ENCODE peak calls at places on chromosomes 1 and 21, in five cellular contexts. R is IMR-90; F is CD4-positive, alpha-beta T cell; D is CD8-positive, alpha-beta T cell; Z is A673. G is an unnamed sample.
A peak's percentile ranks its signal among the peaks of the same experiment; 100 is the strongest.

GRCh38 chr1:167795810-167796740 is 74.3 kb downstream of the MPZL1 start:
- DNase-seq in Z (no peak), F (no peak), R (no peak), D (no peak), G (no peak)

GRCh38 chr1:69976896-69977295 is 228.5 kb downstream of the LRRC40 start:
- DNase-seq in R (peak; percentile 69), Z (peak; percentile 72), F (no peak), D (no peak), G (peak; percentile 81)

GRCh38 chr1:19445417-19446342 is 39.7 kb downstream of the CAPZB start:
- DNase-seq in F (no peak), R (no peak), D (no peak), Z (no peak), G (no peak)

GRCh38 chr1:200217703-200218102 is 190.2 kb downstream of the NR5A2 start:
- DNase-seq in Z (no peak), R (no peak), F (no peak), D (no peak), G (no peak)

GRCh38 chr1:180951881-180952656 is 39.4 kb downstream of the KIAA1614 start:
- DNase-seq in D (no peak), F (no peak), Z (no peak), R (no peak), G (no peak)

GRCh38 chr1:12539705-12540579 is 78.1 kb downstream of the DHRS3 start:
- DNase-seq in Z (no peak), F (no peak), D (no peak), R (peak; percentile 93), G (peak; percentile 99)

GRCh38 chr1:37342736-37343135 is 131.6 kb upstream of the ZC3H12A start:
- DNase-seq in F (no peak), R (no peak), D (no peak), Z (no peak), G (no peak)

GRCh38 chr1:28326980-28327379 is 1.9 kb upstream of the MED18 start:
- DNase-seq in R (peak; percentile 12), F (no peak), Z (no peak), D (no peak), G (no peak)

GRCh38 chr1:161115132-161115711 is 2.6 kb downstream of the PFDN2 start:
- DNase-seq in D (no peak), F (no peak), Z (no peak), R (peak; percentile 94), G (peak; percentile 93)

GRCh38 chr1:112721966-112722524 is 6.9 kb upstream of the PPM1J start:
- DNase-seq in F (no peak), R (no peak), D (no peak), Z (no peak), G (no peak)

GRCh38 chr1:87169250-87169910 is 159.3 kb upstream of the LMO4 start:
- DNase-seq in Z (no peak), F (no peak), D (no peak), R (no peak), G (no peak)

GRCh38 chr21:36122977-36123376 is 11.9 kb upstream of the CBR3 start:
- DNase-seq in D (no peak), R (no peak), Z (no peak), F (no peak), G (no peak)

GRCh38 chr21:34810786-34811185 is 142.0 kb downstream of the CLIC6 start:
- DNase-seq in F (no peak), Z (no peak), D (no peak), R (no peak), G (no peak)

GRCh38 chr1:219149185-219149584 is 24.5 kb upstream of the LYPLAL1 start:
- DNase-seq in Z (no peak), R (no peak), D (no peak), F (no peak), G (no peak)

GRCh38 chr1:247352175-247352574 is 20.5 kb upstream of the ZNF496 start:
- DNase-seq in F (no peak), R (no peak), Z (no peak), D (no peak), G (no peak)

GRCh38 chr1:200039849-200040479 is 12.5 kb downstream of the NR5A2 start:
- DNase-seq in F (no peak), Z (no peak), R (no peak), D (no peak), G (no peak)

DNA sequence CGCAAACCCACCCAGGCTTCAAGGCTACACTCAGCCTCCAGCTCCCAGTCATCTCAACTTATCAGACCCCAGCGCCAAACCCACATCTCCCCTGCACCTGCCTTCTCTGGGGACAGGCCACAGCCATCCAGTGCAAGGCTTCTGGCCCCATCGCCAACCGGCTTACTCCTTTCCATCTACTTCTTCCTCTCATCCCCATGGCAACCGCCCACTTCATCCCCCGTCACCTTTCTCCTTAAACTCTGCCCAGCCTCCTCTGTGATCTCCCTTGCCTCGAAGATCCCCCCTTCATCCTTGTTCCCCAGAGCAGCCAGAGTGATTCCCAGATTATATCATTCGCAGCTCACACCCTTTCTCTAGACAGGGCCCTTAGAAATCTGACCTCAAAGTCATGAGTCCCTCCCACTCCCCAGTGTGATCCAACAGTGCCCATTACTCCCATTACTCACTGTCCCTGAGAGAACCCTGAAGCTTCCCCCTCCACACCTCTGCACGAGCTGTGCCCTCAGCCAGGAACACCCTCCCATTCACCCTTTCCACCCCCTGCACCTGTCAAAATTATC is 2.5 kb downstream of the COL8A2 start:
- DNase-seq in Z (no peak), F (no peak), D (no peak), R (no peak), G (no peak)
- H3K27ac ChIP-seq in Z (no peak overlapping the region), F (no peak overlapping the region), D (no peak overlapping the region), R (no peak overlapping the region), G (no peak overlapping the region)

GRCh38 chr1:18323259-18323658 is 157.5 kb upstream of the KLHDC7A start:
- DNase-seq in R (no peak), Z (no peak), D (no peak), F (no peak), G (no peak)

GRCh38 chr1:18326171-18326950 is 154.4 kb upstream of the KLHDC7A start:
- DNase-seq in Z (no peak), D (no peak), R (no peak), F (no peak), G (no peak)

GRCh38 chr1:18322353-18323032 is 158.2 kb upstream of the KLHDC7A start:
- DNase-seq in Z (peak; percentile 45), F (no peak), D (no peak), R (no peak), G (no peak)

GRCh38 chr1:18325151-18325550 is 155.6 kb upstream of the KLHDC7A start:
- DNase-seq in F (no peak), Z (no peak), R (no peak), D (no peak), G (no peak)

GRCh38 chr1:18324246-18324645 is 156.5 kb upstream of the KLHDC7A start:
- DNase-seq in Z (no peak), R (no peak), D (no peak), F (no peak), G (no peak)
- TF ChIP-seq CTCF in Z (peak; percentile 53), R (no peak), D (no peak), F (no peak), G (no peak)

GRCh38 chr1:47713333-47713953 is 275.6 kb downstream of the FOXD2 start:
- DNase-seq in F (no peak), D (no peak), Z (no peak), R (no peak), G (no peak)

GRCh38 chr1:47712596-47713299 is 274.9 kb downstream of the FOXD2 start:
- DNase-seq in R (no peak), Z (no peak), D (no peak), F (no peak), G (no peak)

GRCh38 chr1:47711848-47712492 is 274.1 kb downstream of the FOXD2 start:
- DNase-seq in F (no peak), D (no peak), Z (no peak), R (no peak), G (no peak)

GRCh38 chr1:47713960-47714359 is 276.1 kb downstream of the FOXD2 start:
- DNase-seq in F (no peak), D (no peak), R (no peak), Z (no peak), G (no peak)

DNA sequence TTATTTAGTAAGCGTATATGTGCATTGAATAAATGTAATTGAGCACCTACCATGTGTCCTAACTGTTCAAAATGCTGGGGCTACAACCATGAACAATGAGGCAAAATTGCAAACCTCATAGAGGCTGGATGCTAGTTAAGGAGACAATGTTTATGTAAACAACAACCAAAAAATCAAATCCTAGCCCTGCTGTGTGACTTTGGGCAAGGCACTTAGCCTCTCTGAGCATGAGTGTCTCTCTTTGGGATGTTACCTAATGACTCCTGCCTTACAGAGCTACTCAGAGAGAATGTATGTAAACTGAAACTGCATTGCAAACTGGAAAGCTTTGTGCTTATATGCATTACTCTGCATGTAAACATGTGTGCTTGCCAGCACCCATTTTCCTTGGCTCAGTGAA is 276.5 kb downstream of the FOXD2 start:
- DNase-seq in Z (no peak), R (no peak), F (no peak), D (no peak), G (no peak)
- H3K27me3 ChIP-seq in Z (peaks cover 100% of the 10 kb centered on the region), R (peaks cover 40% of the 10 kb centered on the region), F (peaks cover 70% of the 10 kb centered on the region), D (peaks cover 41% of the 10 kb centered on the region), G (peaks cover 52% of the 10 kb centered on the region)

GRCh38 chr1:107791381-107791780 is 173.6 kb downstream of the VAV3 start:
- DNase-seq in D (no peak), Z (no peak), F (no peak), R (no peak), G (no peak)
- H3K27ac ChIP-seq in D (no peak overlapping the region), Z (no peak overlapping the region), F (no peak overlapping the region), R (no peak overlapping the region), G (no peak overlapping the region)

DNA sequence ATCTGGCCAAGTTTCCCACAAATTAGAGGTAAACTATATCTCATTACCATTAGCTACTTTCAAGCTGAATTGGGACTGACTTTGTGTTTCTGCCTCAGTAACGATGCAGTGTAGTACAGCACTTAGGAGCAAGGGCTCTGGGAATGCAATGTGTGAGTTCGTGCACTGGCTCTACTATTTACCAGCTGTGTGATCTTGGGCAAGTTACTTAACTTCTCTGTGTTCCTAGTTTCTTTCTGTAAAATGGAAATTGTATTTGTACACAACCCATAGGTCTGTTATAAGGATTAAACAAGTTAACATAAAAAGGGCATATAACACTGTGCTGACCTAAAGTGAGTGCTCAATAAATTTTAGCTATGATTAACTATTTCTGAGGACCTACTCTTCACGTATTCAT is 65.0 kb upstream of the CSF1 start:
- DNase-seq in R (no peak), D (no peak), F (no peak), Z (no peak), G (no peak)
- TF ChIP-seq CTCF in R (no peak), D (no peak), F (no peak), Z (no peak), G (no peak)

DNA sequence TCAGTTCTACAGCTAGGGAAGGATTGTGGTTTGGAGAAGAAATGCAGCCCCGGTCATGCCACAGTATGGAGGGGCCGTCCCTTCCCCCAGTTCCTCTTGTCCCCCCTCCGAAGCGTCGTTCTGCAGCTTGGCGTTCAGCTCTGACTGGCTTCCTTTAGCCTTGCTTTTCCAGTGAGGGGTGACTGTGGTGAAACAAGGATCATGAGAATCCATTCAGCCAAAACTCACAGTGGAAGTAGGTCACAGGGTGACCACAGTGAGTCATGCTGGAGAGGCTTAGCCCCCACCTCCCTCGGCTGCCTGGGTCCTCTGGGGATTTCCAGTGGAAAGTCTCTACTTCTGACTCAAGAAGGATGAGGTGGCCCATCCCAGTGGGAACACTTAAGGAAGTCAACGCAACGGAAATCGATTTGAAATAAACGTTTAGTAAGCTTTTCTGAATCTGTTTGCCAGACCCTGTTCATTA is 37.3 kb upstream of the COL6A2 start:
- DNase-seq in Z (peak; percentile 40), F (no peak), R (peak; percentile 100), D (no peak), G (peak; percentile 99)
- H3K27me3 ChIP-seq in Z (no peaks in the 10 kb centered on the region), F (peaks cover 37% of the 10 kb centered on the region), R (no peaks in the 10 kb centered on the region), D (no peaks in the 10 kb centered on the region), G (no peaks in the 10 kb centered on the region)

G was measured in brain microvascular endothelial cell.